ENCODE peak calls at places on chromosome 17, in five cellular contexts. One of them, this sample, is unnamed.
A peak's percentile ranks its signal among the peaks of the same experiment; 100 is the strongest.

GRCh38 chr17:28506763-28507487 is 777 bp downstream of the FOXN1 start:
- DNase-seq in CD4-positive, alpha-beta T cell: no peak
- DNase-seq in Panc1: no peak
- DNase-seq in tibial nerve: no peak
- DNase-seq in tibial artery: no peak
- DNase-seq in this sample: no peak

GRCh38 chr17:5667871-5668270 is 83.6 kb upstream of the NLRP1 start:
- DNase-seq in tibial artery: peak; percentile 24
- DNase-seq in CD4-positive, alpha-beta T cell: no peak
- DNase-seq in tibial nerve: no peak
- DNase-seq in Panc1: no peak
- DNase-seq in this sample: no peak

GRCh38 chr17:51189162-51189561 is 23.0 kb downstream of the NME2 start:
- DNase-seq in tibial artery: no peak
- DNase-seq in tibial nerve: no peak
- DNase-seq in Panc1: no peak
- DNase-seq in CD4-positive, alpha-beta T cell: no peak
- DNase-seq in this sample: no peak

GRCh38 chr17:48628641-48629410 is 2.7 kb upstream of the HOXB9 start:
- DNase-seq in tibial nerve: no peak
- DNase-seq in tibial artery: no peak
- DNase-seq in CD4-positive, alpha-beta T cell: no peak
- DNase-seq in Panc1: no peak
- DNase-seq in this sample: no peak

GRCh38 chr17:63917646-63918045 is 993 bp downstream of the GH1 start:
- DNase-seq in tibial nerve: no peak
- DNase-seq in tibial artery: no peak
- DNase-seq in Panc1: no peak
- DNase-seq in CD4-positive, alpha-beta T cell: no peak
- DNase-seq in this sample: peak; percentile 26

GRCh38 chr17:62916684-62917571 is 49.1 kb upstream of the TANC2 start:
- DNase-seq in tibial artery: no peak
- DNase-seq in CD4-positive, alpha-beta T cell: no peak
- DNase-seq in Panc1: no peak
- DNase-seq in tibial nerve: no peak
- DNase-seq in this sample: no peak

GRCh38 chr17:63961355-63962207 is 11.1 kb downstream of the SCN4A start:
- DNase-seq in CD4-positive, alpha-beta T cell: no peak
- DNase-seq in tibial artery: peak; percentile 73
- DNase-seq in tibial nerve: peak; percentile 53
- DNase-seq in Panc1: no peak
- DNase-seq in this sample: peak; percentile 82

GRCh38 chr17:39782481-39782880 is 44.7 kb downstream of the GRB7 start:
- DNase-seq in CD4-positive, alpha-beta T cell: no peak
- DNase-seq in tibial nerve: no peak
- DNase-seq in Panc1: no peak
- DNase-seq in tibial artery: no peak
- DNase-seq in this sample: no peak

GRCh38 chr17:80839401-80839800 is 152.2 kb upstream of the CHMP6 start:
- DNase-seq in CD4-positive, alpha-beta T cell: no peak
- DNase-seq in Panc1: no peak
- DNase-seq in tibial nerve: no peak
- DNase-seq in tibial artery: no peak
- DNase-seq in this sample: no peak

GRCh38 chr17:65222216-65222738 is 85.1 kb downstream of the RGS9 start:
- DNase-seq in tibial artery: no peak
- DNase-seq in Panc1: no peak
- DNase-seq in CD4-positive, alpha-beta T cell: no peak
- DNase-seq in tibial nerve: no peak
- DNase-seq in this sample: no peak

GRCh38 chr17:77494664-77495435 is 354.1 kb downstream of the SEC14L1 start:
- DNase-seq in Panc1: peak; percentile 50
- DNase-seq in tibial nerve: peak; percentile 89
- DNase-seq in tibial artery: peak; percentile 86
- DNase-seq in CD4-positive, alpha-beta T cell: peak; percentile 82
- DNase-seq in this sample: peak; percentile 91

GRCh38 chr17:75919611-75920010 is 14.9 kb upstream of the MRPL38 start:
- DNase-seq in tibial nerve: no peak
- DNase-seq in Panc1: no peak
- DNase-seq in tibial artery: no peak
- DNase-seq in CD4-positive, alpha-beta T cell: no peak
- DNase-seq in this sample: peak; percentile 62

GRCh38 chr17:64687959-64688358 is 25.9 kb upstream of the SMURF2 start:
- DNase-seq in tibial artery: no peak
- DNase-seq in tibial nerve: no peak
- DNase-seq in Panc1: no peak
- DNase-seq in CD4-positive, alpha-beta T cell: no peak
- DNase-seq in this sample: no peak

GRCh38 chr17:78979780-78980623 is at the start of gene LGALS3BP:
- DNase-seq in Panc1: no peak
- DNase-seq in tibial nerve: peak; percentile 33
- DNase-seq in tibial artery: peak; percentile 80
- DNase-seq in CD4-positive, alpha-beta T cell: peak; percentile 53
- DNase-seq in this sample: peak; percentile 83

GRCh38 chr17:64095144-64095882 is 34.6 kb downstream of the ERN1 start:
- DNase-seq in tibial nerve: no peak
- DNase-seq in Panc1: no peak
- DNase-seq in CD4-positive, alpha-beta T cell: no peak
- DNase-seq in tibial artery: no peak
- DNase-seq in this sample: no peak

GRCh38 chr17:39094607-39095308 is 56.7 kb downstream of the PLXDC1 start:
- DNase-seq in CD4-positive, alpha-beta T cell: no peak
- DNase-seq in tibial artery: no peak
- DNase-seq in tibial nerve: no peak
- DNase-seq in Panc1: no peak
- DNase-seq in this sample: no peak

GRCh38 chr17:37292429-37293139 is 83.2 kb upstream of the C17orf78 start:
- DNase-seq in CD4-positive, alpha-beta T cell: no peak
- DNase-seq in tibial nerve: no peak
- DNase-seq in tibial artery: no peak
- DNase-seq in Panc1: no peak
- DNase-seq in this sample: no peak

GRCh38 chr17:6454495-6455320 is 10.5 kb downstream of the PIMREG start:
- DNase-seq in tibial artery: no peak
- DNase-seq in CD4-positive, alpha-beta T cell: no peak
- DNase-seq in Panc1: no peak
- DNase-seq in tibial nerve: no peak
- DNase-seq in this sample: no peak

GRCh38 chr17:1197379-1197778 is 17.6 kb upstream of the ABR start:
- DNase-seq in tibial nerve: peak; percentile 76
- DNase-seq in tibial artery: no peak
- DNase-seq in Panc1: no peak
- DNase-seq in CD4-positive, alpha-beta T cell: no peak
- DNase-seq in this sample: peak; percentile 66

GRCh38 chr17:68782829-68783228 is 172.4 kb downstream of the ABCA8 start:
- DNase-seq in CD4-positive, alpha-beta T cell: no peak
- DNase-seq in Panc1: no peak
- DNase-seq in tibial artery: no peak
- DNase-seq in tibial nerve: peak; percentile 39
- DNase-seq in this sample: no peak

GRCh38 chr17:67435122-67435521 is 58.0 kb downstream of the PITPNC1 start:
- DNase-seq in tibial artery: no peak
- DNase-seq in CD4-positive, alpha-beta T cell: peak; percentile 49
- DNase-seq in tibial nerve: no peak
- DNase-seq in Panc1: no peak
- DNase-seq in this sample: no peak

GRCh38 chr17:66985338-66985737 is 20.8 kb downstream of the CACNG4 start:
- DNase-seq in tibial nerve: no peak
- DNase-seq in CD4-positive, alpha-beta T cell: no peak
- DNase-seq in tibial artery: no peak
- DNase-seq in Panc1: no peak
- DNase-seq in this sample: no peak

GRCh38 chr17:17538417-17539391 is 42.5 kb upstream of the RASD1 start:
- DNase-seq in tibial artery: no peak
- DNase-seq in tibial nerve: no peak
- DNase-seq in Panc1: peak; percentile 20
- DNase-seq in CD4-positive, alpha-beta T cell: no peak
- DNase-seq in this sample: peak; percentile 61

GRCh38 chr17:19897108-19897854 is 29.5 kb upstream of the ULK2 start:
- DNase-seq in Panc1: no peak
- DNase-seq in tibial nerve: peak; percentile 41
- DNase-seq in tibial artery: no peak
- DNase-seq in CD4-positive, alpha-beta T cell: no peak
- DNase-seq in this sample: no peak

GRCh38 chr17:7293821-7294613 is 422 bp downstream of the YBX2 start:
- DNase-seq in tibial nerve: no peak
- DNase-seq in tibial artery: peak; percentile 61
- DNase-seq in Panc1: no peak
- DNase-seq in CD4-positive, alpha-beta T cell: no peak
- DNase-seq in this sample: no peak

GRCh38 chr17:73551756-73552155 is 92.5 kb downstream of the SDK2 start:
- DNase-seq in Panc1: no peak
- DNase-seq in CD4-positive, alpha-beta T cell: no peak
- DNase-seq in tibial nerve: no peak
- DNase-seq in tibial artery: no peak
- DNase-seq in this sample: no peak

GRCh38 chr17:74987909-74988711 is 678 bp downstream of the CDR2L start:
- DNase-seq in tibial artery: peak; percentile 92
- DNase-seq in CD4-positive, alpha-beta T cell: no peak
- DNase-seq in tibial nerve: peak; percentile 78
- DNase-seq in Panc1: no peak
- DNase-seq in this sample: peak; percentile 84

GRCh38 chr17:50841949-50842354 is 6.6 kb downstream of the WFIKKN2 start:
- DNase-seq in CD4-positive, alpha-beta T cell: peak; percentile 58
- DNase-seq in Panc1: no peak
- DNase-seq in tibial artery: peak; percentile 76
- DNase-seq in tibial nerve: peak; percentile 81
- DNase-seq in this sample: peak; percentile 59

GRCh38 chr17:38912221-38912813 is 13.1 kb upstream of the LASP1NB start:
- DNase-seq in CD4-positive, alpha-beta T cell: peak; percentile 21
- DNase-seq in Panc1: no peak
- DNase-seq in tibial artery: peak; percentile 80
- DNase-seq in tibial nerve: no peak
- DNase-seq in this sample: peak; percentile 30

GRCh38 chr17:50127661-50128361 is 2.1 kb downstream of the SAMD14 start:
- DNase-seq in Panc1: no peak
- DNase-seq in CD4-positive, alpha-beta T cell: no peak
- DNase-seq in tibial artery: no peak
- DNase-seq in tibial nerve: no peak
- DNase-seq in this sample: no peak

GRCh38 chr17:79520134-79520892 is 90.5 kb downstream of the RBFOX3 start:
- DNase-seq in tibial nerve: no peak
- DNase-seq in tibial artery: no peak
- DNase-seq in CD4-positive, alpha-beta T cell: no peak
- DNase-seq in Panc1: no peak
- DNase-seq in this sample: peak; percentile 75

GRCh38 chr17:63820963-63821561 is 6.2 kb upstream of the PSMC5 start:
- DNase-seq in tibial artery: no peak
- DNase-seq in CD4-positive, alpha-beta T cell: no peak
- DNase-seq in Panc1: no peak
- DNase-seq in tibial nerve: no peak
- DNase-seq in this sample: no peak

GRCh38 chr17:57158795-57159194 is 73.7 kb downstream of the AKAP1 start:
- DNase-seq in tibial nerve: no peak
- DNase-seq in tibial artery: no peak
- DNase-seq in Panc1: no peak
- DNase-seq in CD4-positive, alpha-beta T cell: no peak
- DNase-seq in this sample: no peak
- H3K27ac ChIP-seq in tibial nerve: no peak overlapping the region
- H3K27ac ChIP-seq in tibial artery: no peak overlapping the region
- H3K27ac ChIP-seq in Panc1: no peak overlapping the region
- H3K27ac ChIP-seq in CD4-positive, alpha-beta T cell: no peak overlapping the region
- H3K27ac ChIP-seq in this sample: no peak overlapping the region

DNA sequence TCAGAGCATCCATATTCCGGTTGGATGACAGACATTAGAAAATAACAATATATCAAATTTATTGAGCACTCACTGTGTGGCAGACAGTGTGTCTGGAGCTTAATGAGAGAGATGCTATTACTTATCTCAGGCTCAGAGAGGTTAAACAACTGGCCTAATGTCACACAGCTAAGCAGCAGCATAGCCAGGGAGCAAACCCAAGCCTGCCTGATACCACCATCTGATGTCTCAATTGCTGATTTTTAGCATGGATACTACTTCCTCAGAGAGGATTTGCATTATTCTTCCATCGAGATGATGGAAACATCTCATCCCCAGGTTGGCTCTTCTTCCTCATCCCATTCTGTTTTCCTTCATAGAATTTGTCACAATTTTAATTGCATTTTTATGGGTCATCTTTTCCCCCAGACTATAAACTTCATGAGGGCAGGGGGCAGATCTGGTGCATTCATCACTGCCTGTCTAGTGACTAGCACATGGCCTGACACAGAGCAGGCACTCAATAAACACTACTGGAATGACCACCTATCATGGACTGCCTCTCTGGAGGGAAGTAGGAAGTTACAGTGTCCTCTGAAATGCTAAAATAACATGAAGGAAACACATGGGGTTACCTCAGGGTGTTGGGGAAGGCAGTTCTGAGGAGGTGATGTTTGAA is 344.8 kb upstream of the CCL2 start:
- DNase-seq in tibial nerve: no peak
- DNase-seq in tibial artery: no peak
- DNase-seq in CD4-positive, alpha-beta T cell: no peak
- DNase-seq in Panc1: no peak
- DNase-seq in this sample: no peak
- H3K27ac ChIP-seq in tibial nerve: no peak overlapping the region
- H3K27ac ChIP-seq in tibial artery: no peak overlapping the region
- H3K27ac ChIP-seq in CD4-positive, alpha-beta T cell: no peak overlapping the region
- H3K27ac ChIP-seq in Panc1: no peak overlapping the region
- H3K27ac ChIP-seq in this sample: no peak overlapping the region

DNA sequence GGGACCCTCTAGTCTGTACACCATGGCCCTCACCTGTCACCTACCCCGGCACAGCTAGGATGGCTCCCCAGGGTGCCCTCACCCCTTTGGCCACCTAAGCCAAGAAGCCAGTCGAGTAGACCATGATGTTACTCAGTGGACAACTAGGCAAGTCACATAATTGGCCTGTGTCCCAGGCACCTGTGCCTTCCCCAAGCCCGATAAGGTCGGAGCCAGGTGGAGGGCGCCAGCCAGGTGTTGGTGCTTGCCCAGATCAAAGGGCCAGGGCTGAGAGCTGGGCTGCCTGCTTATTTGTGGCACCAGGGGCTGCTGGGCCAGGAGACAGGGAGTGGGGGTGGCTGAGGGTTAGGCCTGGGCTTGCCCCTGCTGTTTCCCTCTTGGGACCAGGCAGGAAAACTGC is 16.8 kb downstream of the SPNS2 start:
- DNase-seq in CD4-positive, alpha-beta T cell: no peak
- DNase-seq in tibial artery: no peak
- DNase-seq in tibial nerve: no peak
- DNase-seq in Panc1: no peak
- DNase-seq in this sample: peak; percentile 73
- H3K27ac ChIP-seq in CD4-positive, alpha-beta T cell: no peak overlapping the region
- H3K27ac ChIP-seq in tibial artery: no peak overlapping the region
- H3K27ac ChIP-seq in tibial nerve: no peak overlapping the region
- H3K27ac ChIP-seq in Panc1: no peak overlapping the region
- H3K27ac ChIP-seq in this sample: peak overlapping the region; percentile 60

DNA sequence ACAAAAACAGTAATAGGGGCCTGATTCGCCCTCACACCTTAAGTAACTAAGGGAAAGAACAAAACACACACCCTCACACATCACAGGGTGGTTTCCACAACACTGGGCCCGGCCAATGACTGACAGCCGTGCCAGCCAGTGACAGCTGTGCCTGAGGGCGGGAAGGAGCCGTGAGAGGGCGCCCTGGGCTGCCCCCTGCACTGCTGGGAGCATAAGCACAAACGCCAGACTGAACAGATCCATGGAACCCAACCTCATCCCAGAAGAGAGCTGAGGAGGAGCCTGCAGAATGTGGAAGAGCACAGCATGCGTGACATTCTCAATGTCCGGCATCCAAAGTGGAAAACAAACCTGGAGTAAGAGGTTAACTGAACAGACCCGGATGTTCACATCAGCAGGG is 16.0 kb downstream of the CSNK1D start:
- DNase-seq in tibial artery: no peak
- DNase-seq in Panc1: no peak
- DNase-seq in tibial nerve: no peak
- DNase-seq in CD4-positive, alpha-beta T cell: no peak
- DNase-seq in this sample: no peak
- H3K27ac ChIP-seq in tibial artery: no peak overlapping the region
- H3K27ac ChIP-seq in Panc1: no peak overlapping the region
- H3K27ac ChIP-seq in tibial nerve: no peak overlapping the region
- H3K27ac ChIP-seq in CD4-positive, alpha-beta T cell: no peak overlapping the region
- H3K27ac ChIP-seq in this sample: no peak overlapping the region

This sample was measured in left lung.